ENCODE peak calls at places on chromosomes 6 and 20, in five cellular contexts. One of them, this sample, is unnamed.

GRCh38 chr6:113558966-113559365 is 298.2 kb upstream of the MARCKS start:
- DNase-seq in effector CD4-positive, alpha-beta T cell: no peak
- DNase-seq in uterus: no peak
- DNase-seq in epithelial cell of esophagus: peak; percentile 48
- DNase-seq in H7: no peak
- DNase-seq in this sample: peak; percentile 69

GRCh38 chr20:36653456-36653855 is 7.5 kb upstream of the SLA2 start:
- DNase-seq in epithelial cell of esophagus: no peak
- DNase-seq in uterus: no peak
- DNase-seq in effector CD4-positive, alpha-beta T cell: no peak
- DNase-seq in H7: no peak
- DNase-seq in this sample: no peak

GRCh38 chr6:37980222-37980595 is 160.7 kb downstream of the ZFAND3 start:
- DNase-seq in effector CD4-positive, alpha-beta T cell: no peak
- DNase-seq in uterus: no peak
- DNase-seq in epithelial cell of esophagus: no peak
- DNase-seq in H7: no peak
- DNase-seq in this sample: no peak

GRCh38 chr6:150081702-150082101 is 12.8 kb upstream of the ULBP3 start:
- DNase-seq in epithelial cell of esophagus: no peak
- DNase-seq in effector CD4-positive, alpha-beta T cell: no peak
- DNase-seq in uterus: no peak
- DNase-seq in H7: no peak
- DNase-seq in this sample: no peak

GRCh38 chr20:51284871-51285270 is 257.6 kb downstream of the NFATC2 start:
- DNase-seq in uterus: no peak
- DNase-seq in H7: no peak
- DNase-seq in effector CD4-positive, alpha-beta T cell: no peak
- DNase-seq in epithelial cell of esophagus: no peak
- DNase-seq in this sample: no peak

GRCh38 chr20:49858076-49858565 is 45.5 kb downstream of the SLC9A8 start:
- DNase-seq in uterus: no peak
- DNase-seq in epithelial cell of esophagus: no peak
- DNase-seq in H7: no peak
- DNase-seq in effector CD4-positive, alpha-beta T cell: no peak
- DNase-seq in this sample: no peak

GRCh38 chr6:129558248-129558647 is 151.7 kb downstream of the ARHGAP18 start:
- DNase-seq in uterus: no peak
- DNase-seq in effector CD4-positive, alpha-beta T cell: no peak
- DNase-seq in epithelial cell of esophagus: no peak
- DNase-seq in H7: no peak
- DNase-seq in this sample: no peak

GRCh38 chr6:33819021-33819420 is 15.2 kb upstream of the MLN start:
- DNase-seq in uterus: no peak
- DNase-seq in H7: no peak
- DNase-seq in epithelial cell of esophagus: no peak
- DNase-seq in effector CD4-positive, alpha-beta T cell: no peak
- DNase-seq in this sample: no peak

GRCh38 chr6:4794140-4794707 is 18.0 kb downstream of the CDYL start:
- DNase-seq in effector CD4-positive, alpha-beta T cell: no peak
- DNase-seq in H7: peak; percentile 49
- DNase-seq in epithelial cell of esophagus: no peak
- DNase-seq in uterus: peak; percentile 29
- DNase-seq in this sample: no peak

GRCh38 chr6:31597006-31597405 is 4.2 kb upstream of the NCR3 start:
- DNase-seq in H7: peak; percentile 48
- DNase-seq in effector CD4-positive, alpha-beta T cell: no peak
- DNase-seq in uterus: no peak
- DNase-seq in epithelial cell of esophagus: peak; percentile 37
- DNase-seq in this sample: peak; percentile 59

GRCh38 chr6:150377211-150377781 is 8.5 kb downstream of the IYD start:
- DNase-seq in uterus: no peak
- DNase-seq in H7: no peak
- DNase-seq in epithelial cell of esophagus: no peak
- DNase-seq in effector CD4-positive, alpha-beta T cell: no peak
- DNase-seq in this sample: no peak

This sample was measured in M059J.